ENCODE peak calls at places on chromosomes 4 and X, in nine cellular contexts. V is tibial nerve, D is esophagus muscularis mucosa, Y is GM12878, Q is SK-N-SH, U is K562, J is A549, L is H1, P is transverse colon. C is an unnamed sample.

GRCh38 chr4:74886490-74886889 is 46.4 kb upstream of the PARM1 start:
- DNase-seq in Q (no peak), V (no peak), P (no peak), Y (no peak), J (peak; percentile 11), L (no peak), U (no peak), D (no peak), C (no peak)

GRCh38 chrX:96425204-96425603 is 259.4 kb upstream of the DIAPH2 start:
- DNase-seq in Q (no peak), J (no peak), D (no peak), P (no peak), L (no peak), U (no peak), V (no peak), Y (no peak), C (no peak)

GRCh38 chr4:176436500-176436973 is 116.8 kb downstream of the SPCS3 start:
- DNase-seq in Y (no peak), U (no peak), L (no peak), P (no peak), J (peak; percentile 16), V (no peak), Q (no peak), D (no peak), C (no peak)

GRCh38 chr4:2296621-2297601 is 35.0 kb upstream of the MXD4 start:
- DNase-seq in V (no peak), Y (no peak), Q (peak; percentile 26), D (no peak), L (peak; percentile 44), U (no peak), J (no peak), P (no peak), C (peak; percentile 56)

GRCh38 chr4:108036252-108036651 is 46.6 kb downstream of the HADH start:
- DNase-seq in L (no peak), V (no peak), P (peak; percentile 58), U (no peak), Q (no peak), J (no peak), Y (no peak), D (no peak), C (no peak)

GRCh38 chrX:10447577-10448214 is 172.7 kb downstream of the MID1 start:
- DNase-seq in D (no peak), L (no peak), Y (no peak), U (no peak), Q (no peak), P (no peak), J (peak; percentile 17), V (no peak), C (no peak)

GRCh38 chrX:77160301-77160700 is 286.9 kb upstream of the FGF16 start:
- DNase-seq in L (peak; percentile 74), V (no peak), Q (no peak), J (peak; percentile 1), Y (no peak), D (no peak), U (peak; percentile 5), P (no peak), C (no peak)

GRCh38 chr4:170849969-170850368 is 760.2 kb upstream of the AADAT start:
- DNase-seq in L (no peak), Q (no peak), J (no peak), U (no peak), D (no peak), P (no peak), V (no peak), Y (peak; percentile 15), C (no peak)

GRCh38 chr4:10045481-10045880 is 24.2 kb upstream of the SLC2A9 start:
- DNase-seq in J (peak; percentile 60), Y (no peak), L (no peak), Q (no peak), U (no peak), D (no peak), V (no peak), P (no peak), C (no peak)

GRCh38 chrX:103098488-103098887 is 5.5 kb upstream of the NXF3 start:
- DNase-seq in V (no peak), D (no peak), P (no peak), L (no peak), Q (no peak), J (no peak), Y (no peak), U (peak; percentile 71), C (no peak)

GRCh38 chr4:102736636-102737549 is 23.9 kb downstream of the MANBA start:
- DNase-seq in J (no peak), D (peak; percentile 39), P (no peak), V (no peak), L (no peak), Q (no peak), U (peak; percentile 57), Y (no peak), C (no peak)

GRCh38 chr4:87840149-87840548 is 7.4 kb downstream of the MEPE start:
- DNase-seq in V (no peak), J (no peak), D (no peak), L (no peak), U (no peak), Q (no peak), Y (no peak), P (no peak), C (no peak)

GRCh38 chr4:38590017-38590416 is 74.0 kb upstream of the KLF3 start:
- DNase-seq in V (no peak), P (no peak), Y (no peak), Q (no peak), D (no peak), L (no peak), J (no peak), U (no peak), C (no peak)

DNA sequence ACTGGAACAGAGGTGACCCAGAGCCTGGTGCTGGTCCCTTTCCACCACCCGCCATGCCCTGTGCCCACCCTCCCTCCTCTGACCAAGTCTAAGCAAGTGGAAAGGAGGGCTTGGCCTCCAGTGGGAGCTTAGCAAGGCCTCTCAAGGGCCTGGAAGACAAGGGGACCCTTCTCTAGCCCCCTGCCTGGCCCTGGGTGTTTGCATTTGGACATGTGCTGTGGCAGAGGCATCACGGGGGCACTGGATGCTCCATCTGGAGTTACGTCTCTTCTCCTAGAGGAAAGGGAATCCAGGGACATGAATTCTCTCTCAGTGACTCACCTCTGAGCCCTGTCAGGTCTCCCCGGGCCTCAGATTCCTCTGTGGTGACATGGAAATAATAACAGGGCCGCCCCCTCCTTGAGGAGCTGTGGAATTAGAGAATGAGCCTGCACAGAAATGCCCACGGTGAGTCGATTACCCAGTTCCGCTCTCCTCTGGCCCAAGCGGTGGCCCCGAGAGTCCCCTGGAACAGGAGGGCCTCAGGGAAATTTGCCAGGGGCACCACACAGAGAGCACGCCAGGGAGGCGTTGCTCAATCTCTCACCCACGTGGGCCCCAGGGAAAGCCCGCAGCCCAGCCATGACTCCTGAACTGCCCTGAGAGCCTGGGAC is 189.7 kb downstream of the BCOR start:
- DNase-seq in Q (peak; percentile 30), J (peak; percentile 91), V (peak; percentile 18), P (peak; percentile 32), L (no peak), Y (no peak), U (no peak), D (no peak), C (peak; percentile 78)
- TF ChIP-seq EP300 in Q (peak; percentile 82), J (peak; percentile 65), V (peak; percentile 22), P (no peak), L (no peak), Y (no peak), U (no peak), D (no peak), C (no peak)

DNA sequence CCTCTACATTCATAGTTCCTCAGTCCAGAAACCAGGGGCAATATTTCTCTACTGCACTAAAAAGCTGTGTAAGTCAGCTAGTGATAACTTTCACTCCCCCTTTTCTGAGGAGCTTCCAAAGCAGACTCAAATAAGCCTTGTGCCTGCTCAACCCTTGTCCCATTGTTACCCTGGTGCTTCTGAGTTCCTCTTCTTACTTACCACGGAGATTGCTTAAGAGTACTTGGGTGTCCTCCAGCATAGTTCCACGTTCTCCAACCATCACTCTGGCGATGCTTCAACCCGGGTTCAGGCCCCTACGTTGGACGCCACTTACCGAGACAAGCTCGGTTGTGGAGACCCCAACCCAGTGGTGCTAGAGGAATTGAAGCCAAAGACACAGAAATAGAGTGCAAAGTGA is 71.6 kb downstream of the ADAM29 start:
- DNase-seq in Y (no peak), Q (no peak), J (no peak), D (no peak), V (no peak), P (no peak), L (no peak), U (no peak), C (no peak)
- TF ChIP-seq EP300 in Y (no peak), Q (no peak), J (no peak), D (no peak), V (no peak), P (no peak), L (no peak), U (no peak), C (no peak)

DNA sequence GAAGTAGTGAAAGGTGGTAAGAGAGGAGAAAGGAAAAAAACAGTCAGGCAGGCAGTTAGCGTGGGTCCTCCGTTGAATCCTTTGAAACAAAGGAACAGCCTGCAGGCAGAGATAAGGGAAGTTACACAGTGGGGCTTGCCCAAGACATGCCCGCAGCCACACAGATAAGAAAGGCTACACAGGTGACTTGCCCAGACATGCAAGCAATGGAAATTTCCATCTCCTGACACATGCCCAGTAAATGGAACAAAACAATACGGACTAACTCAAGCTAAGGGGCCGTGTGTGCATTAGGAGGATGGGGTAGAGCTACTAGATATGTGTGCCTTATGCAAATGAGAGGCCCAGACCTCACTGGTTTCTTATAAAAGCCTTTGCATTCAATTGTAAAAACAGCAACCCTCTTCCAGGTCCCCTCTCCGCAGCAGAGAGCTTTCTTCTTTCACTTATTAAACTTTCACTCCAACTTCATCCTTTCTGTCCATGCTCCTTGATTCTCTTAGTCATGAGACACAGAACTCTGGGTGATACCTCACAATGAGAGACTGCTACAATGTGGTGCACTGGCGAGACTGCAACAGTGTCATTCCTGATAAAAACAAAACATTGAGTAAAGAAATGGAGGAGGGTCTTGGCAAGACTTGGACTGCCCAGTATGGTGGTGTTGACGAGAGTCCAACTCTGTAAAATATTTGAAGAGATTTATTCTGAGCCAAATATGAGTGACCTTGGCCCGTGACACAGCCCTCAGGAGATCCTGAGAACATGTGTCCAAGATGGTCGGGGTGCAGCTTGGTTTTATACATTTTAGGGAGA is 997.4 kb upstream of the PRKX start:
- DNase-seq in U (peak; percentile 1), P (no peak), Y (peak; percentile 16), J (peak; percentile 56), V (no peak), D (no peak), L (no peak), Q (no peak), C (no peak)
- TF ChIP-seq EP300 in U (no peak), P (no peak), Y (no peak), J (no peak), V (no peak), D (no peak), L (no peak), Q (no peak), C (no peak)

DNA sequence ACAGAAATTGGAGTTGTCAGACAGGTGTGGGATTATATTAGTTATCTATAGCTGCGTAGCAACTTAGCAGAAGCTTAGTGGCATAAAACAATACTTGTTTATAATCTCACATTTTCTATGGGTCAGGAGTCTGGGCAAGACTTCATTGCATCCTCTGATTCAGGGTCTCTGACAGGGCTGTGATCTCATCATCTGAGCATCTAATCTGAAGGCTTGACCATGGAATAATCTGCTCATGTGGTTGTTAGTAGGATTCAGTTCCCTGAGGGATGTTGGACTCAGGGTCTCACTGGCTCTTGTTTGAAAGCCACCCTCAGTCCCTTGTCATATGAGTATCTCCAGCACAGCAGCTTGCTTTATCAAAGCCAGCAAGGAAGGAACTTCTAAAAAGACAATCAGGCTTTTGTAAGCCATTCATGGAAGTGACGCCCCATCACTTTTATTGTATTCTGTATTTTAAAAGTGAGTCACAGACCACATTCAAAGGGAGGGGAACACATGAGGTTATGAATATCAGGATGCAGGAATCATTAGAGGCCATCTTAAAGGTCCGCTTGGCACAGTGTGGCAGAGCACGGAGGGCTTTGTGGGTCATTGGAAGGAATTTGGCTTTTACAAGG is 37.2 kb upstream of the FAM9B start:
- DNase-seq in D (no peak), L (no peak), J (no peak), V (no peak), P (no peak), Y (no peak), Q (no peak), U (no peak), C (no peak)
- TF ChIP-seq EP300 in D (no peak), L (no peak), J (no peak), V (no peak), P (no peak), Y (no peak), Q (no peak), U (no peak), C (no peak)